ENCODE peak calls at places on chromosomes 7 and 10, in six cellular contexts. V is brain microvascular endothelial cell, F is astrocyte, G is left ventricle myocardium inferior, K is sigmoid colon, C is neural progenitor cell. W is an unnamed sample.

GRCh38 chr7:4706384-4707032 is 24.4 kb downstream of the FOXK1 start:
- DNase-seq in V (no peak), F (peak), G (no peak), K (no peak), C (peak), W (no peak)

GRCh38 chr10:60040003-60040662 is 133.8 kb upstream of the CCDC6 start:
- DNase-seq in V (no peak), F (no peak), G (no peak), K (no peak), C (no peak), W (no peak)

GRCh38 chr7:32088336-32088975 is 18.2 kb upstream of the PDE1C start:
- DNase-seq in V (no peak), F (peak), G (no peak), K (no peak), C (peak), W (no peak)

GRCh38 chr7:3095046-3095445 is 51.4 kb upstream of the CARD11 start:
- DNase-seq in V (no peak), F (no peak), G (no peak), K (no peak), C (no peak), W (no peak)

GRCh38 chr7:22834028-22834427 is 11.4 kb upstream of the TOMM7 start:
- DNase-seq in V (no peak), F (no peak), G (no peak), K (no peak), C (no peak), W (no peak)

GRCh38 chr7:157983442-157984137 is 604.0 kb downstream of the PTPRN2 start:
- DNase-seq in V (no peak), F (no peak), G (no peak), K (peak), C (no peak), W (no peak)

GRCh38 chr10:97101166-97101940 is 84.4 kb downstream of the SLIT1 start:
- DNase-seq in V (no peak), F (no peak), G (no peak), K (no peak), C (no peak), W (no peak)

GRCh38 chr7:34889951-34890350 is 147.3 kb downstream of the DPY19L1 start:
- DNase-seq in V (no peak), F (no peak), G (no peak), K (no peak), C (no peak), W (no peak)

GRCh38 chr10:95262763-95263518 is 27.9 kb downstream of the PDLIM1 start:
- DNase-seq in V (no peak), F (no peak), G (no peak), K (no peak), C (no peak), W (no peak)
- H3K27ac ChIP-seq in V (no peak), F (no peak), G (peak), K (no peak), C (no peak), W (peak)

DNA sequence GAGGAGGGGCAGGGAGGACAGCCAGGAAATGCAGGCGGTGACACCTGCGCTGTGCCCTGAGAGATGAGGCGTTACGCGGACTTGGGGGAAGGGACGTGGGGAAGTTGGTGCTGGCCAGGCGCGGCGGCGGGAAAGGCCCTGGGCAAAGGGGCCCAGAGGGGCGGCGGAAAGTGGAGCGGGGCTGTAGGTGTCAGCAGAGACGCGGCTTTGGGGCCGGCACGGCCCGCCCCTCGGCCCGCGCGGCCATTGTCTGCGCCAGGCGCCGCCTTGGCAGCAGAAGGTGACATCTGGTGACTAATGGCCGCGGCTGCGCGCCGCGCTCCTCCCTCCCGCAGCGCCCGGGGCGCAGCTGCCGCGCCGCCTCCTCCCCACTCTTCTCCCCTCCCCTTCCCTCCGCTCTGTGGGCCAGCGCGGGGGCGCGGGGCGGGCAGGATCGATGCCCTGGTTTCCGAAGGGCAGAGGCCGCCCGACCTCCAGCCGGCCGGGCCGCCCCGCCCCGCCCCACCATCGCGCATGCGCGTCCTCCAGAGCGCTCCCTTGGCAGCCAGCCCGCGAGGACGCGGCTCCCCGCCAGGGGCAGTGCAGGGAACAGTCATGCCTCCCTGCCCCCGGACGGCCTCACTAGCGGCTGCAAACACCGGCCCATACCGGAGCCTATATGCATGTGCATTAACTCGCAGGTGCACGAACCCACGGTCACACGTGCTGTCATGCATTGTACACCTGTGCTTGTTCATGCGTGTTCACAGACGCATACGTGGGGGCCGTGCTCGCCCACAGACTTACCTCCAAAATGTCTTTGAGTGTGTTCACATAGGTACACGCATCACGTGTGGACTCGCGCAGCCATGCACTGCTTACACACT is 269.6 kb downstream of the RPS24 start:
- DNase-seq in V (peak), F (peak), G (peak), K (peak), C (peak), W (peak)
- TF ChIP-seq CTCF in V (peak), F (peak), G (peak), K (peak), C (peak), W (peak)

GRCh38 chr7:110891197-110891596 is 199.7 kb upstream of the LRRN3 start:
- DNase-seq in V (no peak), F (no peak), G (no peak), K (no peak), C (no peak), W (peak)
- H3K27ac ChIP-seq in V (no peak), F (no peak), G (no peak), K (no peak), C (no peak), W (no peak)

GRCh38 chr7:40482794-40483374 is 348.1 kb downstream of the SUGCT start:
- DNase-seq in V (no peak), F (no peak), G (no peak), K (no peak), C (no peak), W (no peak)

DNA sequence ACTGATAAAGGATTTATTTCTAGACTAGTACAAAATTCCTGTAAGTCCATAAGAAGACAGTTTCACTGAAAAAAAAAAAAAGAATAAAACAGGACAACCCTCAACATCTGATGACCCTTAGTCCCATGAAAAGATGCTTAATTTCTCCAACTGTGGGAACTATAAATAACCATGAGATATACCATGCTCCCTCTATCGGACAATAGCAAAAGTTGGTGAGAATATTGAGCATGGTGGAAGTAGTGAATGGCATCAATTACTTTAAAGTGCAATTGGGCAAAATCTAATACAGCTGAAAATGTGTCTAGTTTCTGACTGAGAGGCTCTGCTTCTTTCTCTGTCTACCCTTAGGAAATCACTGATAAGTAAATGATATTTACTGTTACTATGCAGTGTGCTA is 348.8 kb downstream of the SUGCT start:
- DNase-seq in V (no peak), F (no peak), G (no peak), K (no peak), C (no peak), W (no peak)
- TF ChIP-seq CTCF in V (peak), F (peak), G (peak), K (no peak), C (no peak), W (no peak)

GRCh38 chr7:137875746-137876145 is 29.0 kb upstream of the DGKI start:
- DNase-seq in V (no peak), F (no peak), G (no peak), K (no peak), C (no peak), W (no peak)

GRCh38 chr7:137877301-137877700 is 30.5 kb upstream of the DGKI start:
- DNase-seq in V (no peak), F (no peak), G (no peak), K (no peak), C (peak), W (no peak)

GRCh38 chr7:137879357-137880158 is 32.8 kb upstream of the DGKI start:
- DNase-seq in V (peak), F (peak), G (no peak), K (peak), C (peak), W (peak)

GRCh38 chr7:137880432-137880831 is 33.7 kb upstream of the DGKI start:
- DNase-seq in V (peak), F (peak), G (no peak), K (no peak), C (no peak), W (peak)

GRCh38 chr7:137878333-137878961 is 31.7 kb upstream of the DGKI start:
- DNase-seq in V (peak), F (peak), G (peak), K (peak), C (no peak), W (no peak)
- H3K27ac ChIP-seq in V (peak), F (peak), G (peak), K (peak), C (peak), W (no peak)

GRCh38 chr7:55484241-55484640 is 88.1 kb downstream of the VOPP1 start:
- DNase-seq in V (no peak), F (no peak), G (no peak), K (no peak), C (no peak), W (no peak)
- TF ChIP-seq CTCF in V (no peak), F (no peak), G (no peak), K (no peak), C (no peak), W (no peak)

GRCh38 chr10:81600185-81600584 is 274.8 kb upstream of the NRG3 start:
- DNase-seq in V (peak), F (peak), G (no peak), K (no peak), C (no peak), W (peak)

GRCh38 chr10:81594991-81595390 is 280.0 kb upstream of the NRG3 start:
- DNase-seq in V (no peak), F (no peak), G (no peak), K (no peak), C (no peak), W (no peak)
- H3K27ac ChIP-seq in V (no peak), F (no peak), G (no peak), K (no peak), C (no peak), W (no peak)